ENCODE peak calls at places on chromosomes 16 and 17, in four cellular contexts. Q is K562, X is GM12878, R is SK-N-SH. E is an unnamed sample.
A peak's percentile ranks its signal among the peaks of the same experiment; 100 is the strongest.

GRCh38 chr17:15123593-15124590 is 141.2 kb downstream of the PMP22 start:
- DNase-seq in Q (no peak), X (no peak), R (no peak), E (no peak)

GRCh38 chr17:82780981-82781893 is 29.4 kb downstream of the TBCD start:
- DNase-seq in Q (no peak), X (no peak), R (no peak), E (no peak)

GRCh38 chr16:69762843-69763556 is 868 bp downstream of the WWP2 start:
- DNase-seq in Q (no peak), X (no peak), R (no peak), E (peak; percentile 37)

GRCh38 chr17:42679492-42680330 is 1.9 kb downstream of the CCR10 start:
- DNase-seq in Q (peak; percentile 44), X (no peak), R (peak; percentile 86), E (no peak)

GRCh38 chr17:5585814-5586558 is 1.7 kb upstream of the NLRP1 start:
- DNase-seq in Q (peak; percentile 5), X (peak; percentile 51), R (no peak), E (no peak)

GRCh38 chr16:11205754-11206459 is 50.1 kb downstream of the SOCS1 start:
- DNase-seq in Q (no peak), X (no peak), R (no peak), E (peak; percentile 53)

GRCh38 chr16:88977845-88978607 is 1.0 kb upstream of the CBFA2T3 start:
- DNase-seq in Q (no peak), X (no peak), R (no peak), E (no peak)

GRCh38 chr16:29662729-29663019 is 373 bp upstream of the SPN start:
- DNase-seq in Q (no peak), X (peak; percentile 88), R (no peak), E (no peak)

GRCh38 chr17:58527306-58527705 is 12.9 kb upstream of the MTMR4 start:
- DNase-seq in Q (no peak), X (no peak), R (no peak), E (no peak)

GRCh38 chr16:25037221-25037620 is 22.1 kb upstream of the ARHGAP17 start:
- DNase-seq in Q (no peak), X (no peak), R (no peak), E (no peak)

GRCh38 chr16:67104845-67105244 is 4.9 kb upstream of the PHAF1 start:
- DNase-seq in Q (no peak), X (no peak), R (no peak), E (no peak)

GRCh38 chr17:75288784-75289121 is 480 bp downstream of the SLC25A19 start:
- DNase-seq in Q (peak; percentile 62), X (no peak), R (no peak), E (peak; percentile 69)

GRCh38 chr17:28325221-28325620 is 6.2 kb downstream of the TMEM97 start:
- DNase-seq in Q (no peak), X (no peak), R (no peak), E (no peak)

GRCh38 chr17:956905-957304 is 22.7 kb downstream of the NXN start:
- DNase-seq in Q (peak; percentile 12), X (no peak), R (peak; percentile 64), E (no peak)

GRCh38 chr17:61410555-61411089 is 11.0 kb downstream of the TBX2 start:
- DNase-seq in Q (no peak), X (no peak), R (peak; percentile 90), E (no peak)

GRCh38 chr16:88691129-88691813 is 5.0 kb upstream of the SNAI3 start:
- DNase-seq in Q (no peak), X (no peak), R (no peak), E (no peak)

GRCh38 chr17:7263801-7264078 is 1.5 kb upstream of the CLDN7 start:
- DNase-seq in Q (no peak), X (no peak), R (peak; percentile 7), E (no peak)

GRCh38 chr16:50603206-50604064 is 55.2 kb downstream of the NKD1 start:
- DNase-seq in Q (no peak), X (no peak), R (no peak), E (no peak)

GRCh38 chr17:8105957-8106398 is 12.3 kb downstream of the ALOXE3 start:
- DNase-seq in Q (peak; percentile 22), X (no peak), R (no peak), E (no peak)

GRCh38 chr17:41660221-41660711 is 28.4 kb upstream of the EIF1 start:
- DNase-seq in Q (no peak), X (no peak), R (no peak), E (no peak)

GRCh38 chr17:81553616-81554181 is 1.5 kb upstream of the FAAP100 start:
- DNase-seq in Q (no peak), X (peak; percentile 9), R (peak; percentile 83), E (no peak)

GRCh38 chr17:48261297-48261880 is 153.8 kb downstream of the SNX11 start:
- DNase-seq in Q (peak; percentile 65), X (no peak), R (peak; percentile 20), E (peak; percentile 54)

GRCh38 chr16:17266606-17267313 is 204.0 kb downstream of the XYLT1 start:
- DNase-seq in Q (no peak), X (no peak), R (no peak), E (no peak)

GRCh38 chr17:17060930-17061329 is 18.7 kb downstream of the MPRIP start:
- DNase-seq in Q (no peak), X (no peak), R (no peak), E (no peak)
- TF ChIP-seq NFIC in Q (no peak), X (no peak), R (no peak), E (no peak)

DNA sequence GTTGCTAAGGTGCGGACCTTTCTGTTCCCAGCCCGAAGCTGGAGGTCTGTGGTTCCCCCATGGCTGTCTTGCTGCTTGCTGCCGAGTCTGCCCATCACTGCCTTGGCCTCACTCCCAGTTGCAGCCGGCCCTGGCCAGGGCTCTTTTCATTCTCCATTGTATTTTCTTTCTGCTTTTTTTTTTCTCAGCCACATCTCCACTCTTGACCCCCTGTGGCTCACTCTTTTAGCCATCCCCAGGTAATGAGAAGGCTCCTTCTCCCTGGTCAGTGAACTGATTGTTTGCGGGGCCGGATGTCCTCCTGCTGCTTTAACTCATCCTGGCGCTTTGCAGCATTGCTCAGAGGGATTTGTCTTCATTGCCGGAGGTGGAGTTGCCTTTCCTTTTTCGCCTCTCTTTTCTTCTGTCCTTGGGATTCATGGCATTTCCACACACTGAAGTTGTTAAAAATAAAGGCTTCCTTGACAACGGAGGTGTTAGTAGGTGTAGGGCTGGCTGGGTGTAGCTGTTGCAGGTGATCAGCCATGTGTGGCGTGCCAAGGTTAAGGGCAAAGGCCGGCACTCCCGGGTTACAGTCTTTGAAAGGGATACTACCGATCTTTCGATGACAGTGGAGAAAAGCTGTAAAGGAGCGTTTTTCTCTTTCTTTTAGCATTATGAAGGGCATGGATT is 34.1 kb downstream of the MAP2K6 start:
- DNase-seq in Q (no peak), X (no peak), R (peak; percentile 40), E (no peak)
- TF ChIP-seq RFX5 in Q (no peak), X (no peak), R (no peak), E (no peak)

GRCh38 chr16:23801387-23801786 is 34.4 kb upstream of the PRKCB start:
- DNase-seq in Q (peak; percentile 76), X (no peak), R (peak; percentile 63), E (peak; percentile 57)
- TF ChIP-seq NFIC in Q (no peak), X (no peak), R (no peak), E (no peak)

GRCh38 chr16:73020409-73020884 is 27.5 kb downstream of the ZFHX3 start:
- DNase-seq in Q (no peak), X (no peak), R (no peak), E (peak; percentile 92)
- TF ChIP-seq RFX5 in Q (no peak), X (no peak), R (no peak), E (no peak)

GRCh38 chr16:86396918-86397317 is 113.4 kb upstream of the FOXF1 start:
- DNase-seq in Q (no peak), X (no peak), R (no peak), E (no peak)
- TF ChIP-seq NFIC in Q (no peak), X (no peak), R (peak; percentile 70), E (no peak)

DNA sequence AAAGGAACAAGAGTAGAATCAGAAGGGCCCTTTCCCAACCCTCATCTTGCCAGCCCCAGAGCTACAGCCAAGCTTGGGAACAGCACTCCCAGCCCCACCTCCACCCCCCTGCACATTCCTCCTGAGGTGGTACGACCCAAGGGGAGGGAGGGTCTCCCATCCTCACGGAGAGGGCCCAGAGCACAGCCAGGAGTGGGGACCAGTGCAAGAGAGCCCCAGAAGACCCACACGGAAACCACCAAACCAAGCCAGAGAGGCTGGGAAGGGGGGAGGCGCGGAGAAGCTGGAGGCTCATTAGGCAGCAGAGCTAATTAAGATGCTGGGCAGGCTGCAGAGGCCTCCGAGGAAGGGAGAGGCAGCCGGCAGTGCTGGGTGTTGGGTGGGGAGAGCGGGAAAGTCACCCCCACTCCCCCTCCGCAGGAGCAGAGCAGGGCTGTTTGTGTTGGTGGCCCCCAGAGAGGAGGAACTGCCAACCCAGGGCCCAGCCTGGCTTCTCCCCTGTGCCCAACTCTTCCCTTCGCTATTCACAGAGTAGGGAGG is 2.4 kb downstream of the CACNB1 start:
- DNase-seq in Q (no peak), X (no peak), R (no peak), E (no peak)
- TF ChIP-seq RFX5 in Q (no peak), X (no peak), R (no peak), E (no peak)